ENCODE peak calls at places on chromosomes 3 and 15, in eight cellular contexts. One of them, this sample, is unnamed.

GRCh38 chr3:73614385-73614784 is 10.4 kb downstream of the PDZRN3 start:
- DNase-seq in tibial artery: no peak
- DNase-seq in BJ: no peak
- DNase-seq in mammary epithelial cell: peak
- DNase-seq in foreskin fibroblast: peak
- DNase-seq in fibroblast of the aortic adventitia: peak
- DNase-seq in esophagus squamous epithelium: no peak
- DNase-seq in fibroblast of pulmonary artery: peak
- DNase-seq in this sample: peak

GRCh38 chr15:92906563-92907081 is 6.5 kb downstream of the CHD2 start:
- DNase-seq in tibial artery: no peak
- DNase-seq in BJ: no peak
- DNase-seq in mammary epithelial cell: peak
- DNase-seq in foreskin fibroblast: no peak
- DNase-seq in fibroblast of the aortic adventitia: peak
- DNase-seq in esophagus squamous epithelium: no peak
- DNase-seq in fibroblast of pulmonary artery: no peak
- DNase-seq in this sample: no peak

GRCh38 chr3:193894121-193894863 is 241.7 kb upstream of the HES1 start:
- DNase-seq in tibial artery: no peak
- DNase-seq in BJ: no peak
- DNase-seq in mammary epithelial cell: no peak
- DNase-seq in foreskin fibroblast: no peak
- DNase-seq in fibroblast of the aortic adventitia: no peak
- DNase-seq in esophagus squamous epithelium: no peak
- DNase-seq in fibroblast of pulmonary artery: no peak
- DNase-seq in this sample: no peak

GRCh38 chr3:145820175-145820574 is 340.8 kb downstream of the PLOD2 start:
- DNase-seq in tibial artery: no peak
- DNase-seq in BJ: no peak
- DNase-seq in mammary epithelial cell: no peak
- DNase-seq in foreskin fibroblast: no peak
- DNase-seq in fibroblast of the aortic adventitia: no peak
- DNase-seq in esophagus squamous epithelium: no peak
- DNase-seq in fibroblast of pulmonary artery: no peak
- DNase-seq in this sample: no peak

GRCh38 chr3:4520013-4520881 is 27.1 kb downstream of the ITPR1 start:
- DNase-seq in tibial artery: no peak
- DNase-seq in BJ: no peak
- DNase-seq in mammary epithelial cell: no peak
- DNase-seq in foreskin fibroblast: no peak
- DNase-seq in fibroblast of the aortic adventitia: no peak
- DNase-seq in esophagus squamous epithelium: no peak
- DNase-seq in fibroblast of pulmonary artery: no peak
- DNase-seq in this sample: no peak

GRCh38 chr3:59510576-59510975 is 460.8 kb upstream of the CFAP20DC start:
- DNase-seq in tibial artery: no peak
- DNase-seq in BJ: no peak
- DNase-seq in mammary epithelial cell: no peak
- DNase-seq in foreskin fibroblast: no peak
- DNase-seq in fibroblast of the aortic adventitia: peak
- DNase-seq in esophagus squamous epithelium: no peak
- DNase-seq in fibroblast of pulmonary artery: no peak
- DNase-seq in this sample: no peak

GRCh38 chr3:139894638-139894989 is 40.4 kb upstream of the CLSTN2 start:
- DNase-seq in tibial artery: no peak
- DNase-seq in BJ: no peak
- DNase-seq in mammary epithelial cell: no peak
- DNase-seq in foreskin fibroblast: no peak
- DNase-seq in fibroblast of the aortic adventitia: no peak
- DNase-seq in esophagus squamous epithelium: no peak
- DNase-seq in fibroblast of pulmonary artery: no peak
- DNase-seq in this sample: no peak

GRCh38 chr15:44195151-44195740 is at the start of gene FRMD5:
- DNase-seq in tibial artery: peak
- DNase-seq in BJ: peak
- DNase-seq in mammary epithelial cell: peak
- DNase-seq in foreskin fibroblast: peak
- DNase-seq in fibroblast of the aortic adventitia: peak
- DNase-seq in esophagus squamous epithelium: peak
- DNase-seq in fibroblast of pulmonary artery: peak
- DNase-seq in this sample: peak

GRCh38 chr3:141261472-141262171 is 30.0 kb downstream of the PXYLP1 start:
- DNase-seq in tibial artery: peak
- DNase-seq in BJ: no peak
- DNase-seq in mammary epithelial cell: no peak
- DNase-seq in foreskin fibroblast: no peak
- DNase-seq in fibroblast of the aortic adventitia: no peak
- DNase-seq in esophagus squamous epithelium: no peak
- DNase-seq in fibroblast of pulmonary artery: no peak
- DNase-seq in this sample: no peak

GRCh38 chr15:95850837-95851236 is 479.7 kb upstream of the NR2F2 start:
- DNase-seq in tibial artery: no peak
- DNase-seq in BJ: no peak
- DNase-seq in mammary epithelial cell: no peak
- DNase-seq in foreskin fibroblast: no peak
- DNase-seq in fibroblast of the aortic adventitia: no peak
- DNase-seq in esophagus squamous epithelium: no peak
- DNase-seq in fibroblast of pulmonary artery: no peak
- DNase-seq in this sample: no peak

GRCh38 chr15:43408789-43409188 is 37.9 kb downstream of the TUBGCP4 start:
- DNase-seq in tibial artery: no peak
- DNase-seq in BJ: no peak
- DNase-seq in mammary epithelial cell: no peak
- DNase-seq in foreskin fibroblast: no peak
- DNase-seq in fibroblast of the aortic adventitia: no peak
- DNase-seq in esophagus squamous epithelium: no peak
- DNase-seq in fibroblast of pulmonary artery: peak
- DNase-seq in this sample: no peak

GRCh38 chr3:192129586-192129985 is 597.8 kb downstream of the FGF12 start:
- DNase-seq in tibial artery: no peak
- DNase-seq in BJ: no peak
- DNase-seq in mammary epithelial cell: no peak
- DNase-seq in foreskin fibroblast: no peak
- DNase-seq in fibroblast of the aortic adventitia: no peak
- DNase-seq in esophagus squamous epithelium: no peak
- DNase-seq in fibroblast of pulmonary artery: no peak
- DNase-seq in this sample: no peak

GRCh38 chr15:22961661-22962221 is 18.4 kb downstream of the CYFIP1 start:
- DNase-seq in tibial artery: peak
- DNase-seq in BJ: no peak
- DNase-seq in mammary epithelial cell: no peak
- DNase-seq in foreskin fibroblast: no peak
- DNase-seq in fibroblast of the aortic adventitia: peak
- DNase-seq in esophagus squamous epithelium: no peak
- DNase-seq in fibroblast of pulmonary artery: peak
- DNase-seq in this sample: no peak

GRCh38 chr3:93973160-93974126 is at the start of gene PROS1:
- DNase-seq in tibial artery: peak
- DNase-seq in BJ: no peak
- DNase-seq in mammary epithelial cell: peak
- DNase-seq in foreskin fibroblast: peak
- DNase-seq in fibroblast of the aortic adventitia: peak
- DNase-seq in esophagus squamous epithelium: peak
- DNase-seq in fibroblast of pulmonary artery: peak
- DNase-seq in this sample: peak

GRCh38 chr3:136249593-136250225 is 431 bp upstream of the PCCB start:
- DNase-seq in tibial artery: no peak
- DNase-seq in BJ: no peak
- DNase-seq in mammary epithelial cell: no peak
- DNase-seq in foreskin fibroblast: no peak
- DNase-seq in fibroblast of the aortic adventitia: no peak
- DNase-seq in esophagus squamous epithelium: no peak
- DNase-seq in fibroblast of pulmonary artery: no peak
- DNase-seq in this sample: no peak

DNA sequence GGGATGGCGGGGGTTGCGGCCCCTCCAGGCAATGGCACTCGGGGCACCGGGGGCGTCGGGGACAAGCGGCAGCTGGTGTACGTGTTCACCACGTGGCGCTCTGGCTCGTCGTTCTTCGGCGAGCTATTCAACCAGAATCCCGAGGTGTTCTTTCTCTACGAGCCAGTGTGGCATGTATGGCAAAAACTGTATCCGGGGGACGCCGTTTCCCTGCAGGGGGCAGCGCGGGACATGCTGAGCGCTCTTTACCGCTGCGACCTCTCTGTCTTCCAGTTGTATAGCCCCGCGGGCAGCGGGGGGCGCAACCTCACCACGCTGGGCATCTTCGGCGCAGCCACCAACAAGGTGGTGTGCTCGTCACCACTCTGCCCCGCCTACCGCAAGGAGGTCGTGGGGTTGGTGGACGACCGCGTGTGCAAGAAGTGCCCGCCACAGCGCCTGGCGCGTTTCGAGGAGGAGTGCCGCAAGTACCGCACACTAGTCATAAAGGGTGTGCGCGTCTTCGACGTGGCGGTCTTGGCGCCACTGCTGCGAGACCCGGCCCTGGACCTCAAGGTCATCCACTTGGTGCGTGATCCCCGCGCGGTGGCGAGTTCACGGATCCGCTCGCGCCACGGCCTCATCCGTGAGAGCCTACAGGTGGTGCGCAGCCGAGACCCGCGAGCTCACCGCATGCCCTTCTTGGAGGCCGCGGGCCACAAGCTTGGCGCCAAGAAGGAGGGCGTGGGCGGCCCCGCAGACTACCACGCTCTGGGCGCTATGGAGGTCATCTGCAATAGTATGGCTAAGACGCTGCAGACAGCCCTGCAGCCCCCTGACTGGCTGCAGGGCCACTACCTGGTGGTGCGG is 1.9 kb downstream of the CHST2 start:
- DNase-seq in tibial artery: no peak
- DNase-seq in BJ: peak
- DNase-seq in mammary epithelial cell: peak
- DNase-seq in foreskin fibroblast: peak
- DNase-seq in fibroblast of the aortic adventitia: peak
- DNase-seq in esophagus squamous epithelium: no peak
- DNase-seq in fibroblast of pulmonary artery: peak
- DNase-seq in this sample: no peak
- TF ChIP-seq CTCF in tibial artery: no peak
- TF ChIP-seq CTCF in BJ: peak
- TF ChIP-seq CTCF in mammary epithelial cell: peak
- TF ChIP-seq CTCF in foreskin fibroblast: peak
- TF ChIP-seq CTCF in fibroblast of the aortic adventitia: peak
- TF ChIP-seq CTCF in esophagus squamous epithelium: no peak
- TF ChIP-seq CTCF in fibroblast of pulmonary artery: peak
- TF ChIP-seq CTCF in this sample: no peak

GRCh38 chr15:75348563-75349350 is 1.9 kb downstream of the NEIL1 start:
- DNase-seq in tibial artery: no peak
- DNase-seq in BJ: no peak
- DNase-seq in mammary epithelial cell: no peak
- DNase-seq in foreskin fibroblast: no peak
- DNase-seq in fibroblast of the aortic adventitia: no peak
- DNase-seq in esophagus squamous epithelium: no peak
- DNase-seq in fibroblast of pulmonary artery: no peak
- DNase-seq in this sample: no peak

GRCh38 chr15:75350601-75351331 is 3.9 kb downstream of the NEIL1 start:
- DNase-seq in tibial artery: no peak
- DNase-seq in BJ: no peak
- DNase-seq in mammary epithelial cell: no peak
- DNase-seq in foreskin fibroblast: no peak
- DNase-seq in fibroblast of the aortic adventitia: peak
- DNase-seq in esophagus squamous epithelium: no peak
- DNase-seq in fibroblast of pulmonary artery: no peak
- DNase-seq in this sample: no peak

GRCh38 chr15:75352186-75352585 is 5.3 kb downstream of the NEIL1 start:
- DNase-seq in tibial artery: no peak
- DNase-seq in BJ: no peak
- DNase-seq in mammary epithelial cell: no peak
- DNase-seq in foreskin fibroblast: no peak
- DNase-seq in fibroblast of the aortic adventitia: no peak
- DNase-seq in esophagus squamous epithelium: no peak
- DNase-seq in fibroblast of pulmonary artery: no peak
- DNase-seq in this sample: no peak

GRCh38 chr15:75348034-75348562 is 1.3 kb downstream of the NEIL1 start:
- DNase-seq in tibial artery: no peak
- DNase-seq in BJ: no peak
- DNase-seq in mammary epithelial cell: no peak
- DNase-seq in foreskin fibroblast: no peak
- DNase-seq in fibroblast of the aortic adventitia: no peak
- DNase-seq in esophagus squamous epithelium: no peak
- DNase-seq in fibroblast of pulmonary artery: no peak
- DNase-seq in this sample: no peak

GRCh38 chr15:75349851-75350588 is 3.2 kb downstream of the NEIL1 start:
- DNase-seq in tibial artery: peak
- DNase-seq in BJ: no peak
- DNase-seq in mammary epithelial cell: no peak
- DNase-seq in foreskin fibroblast: no peak
- DNase-seq in fibroblast of the aortic adventitia: no peak
- DNase-seq in esophagus squamous epithelium: no peak
- DNase-seq in fibroblast of pulmonary artery: no peak
- DNase-seq in this sample: no peak
- H3K4me3 ChIP-seq in tibial artery: no peak
- H3K4me3 ChIP-seq in BJ: no peak
- H3K4me3 ChIP-seq in mammary epithelial cell: no peak
- H3K4me3 ChIP-seq in foreskin fibroblast: no peak
- H3K4me3 ChIP-seq in fibroblast of the aortic adventitia: no peak
- H3K4me3 ChIP-seq in esophagus squamous epithelium: no peak
- H3K4me3 ChIP-seq in fibroblast of pulmonary artery: no peak
- H3K4me3 ChIP-seq in this sample: no peak

GRCh38 chr3:12663936-12664908 is at the start of gene RAF1:
- DNase-seq in tibial artery: peak
- DNase-seq in BJ: peak
- DNase-seq in mammary epithelial cell: peak
- DNase-seq in foreskin fibroblast: peak
- DNase-seq in fibroblast of the aortic adventitia: peak
- DNase-seq in esophagus squamous epithelium: peak
- DNase-seq in fibroblast of pulmonary artery: peak
- DNase-seq in this sample: peak

GRCh38 chr3:12661926-12662592 is 1.9 kb downstream of the RAF1 start:
- DNase-seq in tibial artery: peak
- DNase-seq in BJ: no peak
- DNase-seq in mammary epithelial cell: no peak
- DNase-seq in foreskin fibroblast: no peak
- DNase-seq in fibroblast of the aortic adventitia: no peak
- DNase-seq in esophagus squamous epithelium: no peak
- DNase-seq in fibroblast of pulmonary artery: no peak
- DNase-seq in this sample: no peak

GRCh38 chr3:12662593-12663310 is 1.2 kb downstream of the RAF1 start:
- DNase-seq in tibial artery: peak
- DNase-seq in BJ: no peak
- DNase-seq in mammary epithelial cell: peak
- DNase-seq in foreskin fibroblast: no peak
- DNase-seq in fibroblast of the aortic adventitia: peak
- DNase-seq in esophagus squamous epithelium: no peak
- DNase-seq in fibroblast of pulmonary artery: peak
- DNase-seq in this sample: peak

GRCh38 chr3:12660196-12660595 is 3.7 kb downstream of the RAF1 start:
- DNase-seq in tibial artery: no peak
- DNase-seq in BJ: no peak
- DNase-seq in mammary epithelial cell: no peak
- DNase-seq in foreskin fibroblast: no peak
- DNase-seq in fibroblast of the aortic adventitia: no peak
- DNase-seq in esophagus squamous epithelium: no peak
- DNase-seq in fibroblast of pulmonary artery: no peak
- DNase-seq in this sample: no peak

GRCh38 chr3:12663311-12663935 is 494 bp downstream of the RAF1 start:
- DNase-seq in tibial artery: peak
- DNase-seq in BJ: no peak
- DNase-seq in mammary epithelial cell: peak
- DNase-seq in foreskin fibroblast: no peak
- DNase-seq in fibroblast of the aortic adventitia: no peak
- DNase-seq in esophagus squamous epithelium: no peak
- DNase-seq in fibroblast of pulmonary artery: peak
- DNase-seq in this sample: peak
- TF ChIP-seq CTCF in tibial artery: no peak
- TF ChIP-seq CTCF in BJ: no peak
- TF ChIP-seq CTCF in mammary epithelial cell: no peak
- TF ChIP-seq CTCF in foreskin fibroblast: no peak
- TF ChIP-seq CTCF in fibroblast of the aortic adventitia: no peak
- TF ChIP-seq CTCF in esophagus squamous epithelium: no peak
- TF ChIP-seq CTCF in fibroblast of pulmonary artery: no peak
- TF ChIP-seq CTCF in this sample: no peak

GRCh38 chr3:64459711-64460110 is 228.1 kb downstream of the ADAMTS9 start:
- DNase-seq in tibial artery: no peak
- DNase-seq in BJ: peak
- DNase-seq in mammary epithelial cell: no peak
- DNase-seq in foreskin fibroblast: no peak
- DNase-seq in fibroblast of the aortic adventitia: peak
- DNase-seq in esophagus squamous epithelium: no peak
- DNase-seq in fibroblast of pulmonary artery: no peak
- DNase-seq in this sample: no peak
- H3K4me3 ChIP-seq in tibial artery: no peak
- H3K4me3 ChIP-seq in BJ: no peak
- H3K4me3 ChIP-seq in mammary epithelial cell: no peak
- H3K4me3 ChIP-seq in foreskin fibroblast: no peak
- H3K4me3 ChIP-seq in fibroblast of the aortic adventitia: no peak
- H3K4me3 ChIP-seq in esophagus squamous epithelium: no peak
- H3K4me3 ChIP-seq in fibroblast of pulmonary artery: no peak
- H3K4me3 ChIP-seq in this sample: no peak

This sample was measured in gastrocnemius medialis.